ENCODE peak calls at places on chromosome 12, in six cellular contexts. B is EL, J is RKO, U is LoVo, I is NCI-H1105 treated with DMSO at 0.1 percent for 48 hours, O is uterus. E is an unnamed sample.

GRCh38 chr12:23757541-23757962 is 191.9 kb downstream of the SOX5 start:
- DNase-seq in B (no peak), J (no peak), U (no peak), I (peak), O (no peak), E (peak)

GRCh38 chr12:128810182-128811127 is 13.3 kb downstream of the SLC15A4 start:
- DNase-seq in B (no peak), J (no peak), U (no peak), I (no peak), O (no peak), E (no peak)

GRCh38 chr12:88854260-88854659 is 274.0 kb upstream of the KITLG start:
- DNase-seq in B (peak), J (no peak), U (peak), I (no peak), O (no peak), E (peak)

GRCh38 chr12:21459474-21459873 is 22.0 kb downstream of the PYROXD1 start:
- DNase-seq in B (no peak), J (no peak), U (no peak), I (no peak), O (no peak), E (no peak)

GRCh38 chr12:56160160-56160763 is 2.1 kb downstream of the MYL6 start:
- DNase-seq in B (peak), J (peak), U (no peak), I (no peak), O (no peak), E (peak)

GRCh38 chr12:122961551-122962329 is 4.5 kb downstream of the ABCB9 start:
- DNase-seq in B (no peak), J (no peak), U (no peak), I (peak), O (no peak), E (no peak)

GRCh38 chr12:115660211-115660805 is 617.2 kb downstream of the MED13L start:
- DNase-seq in B (peak), J (no peak), U (peak), I (no peak), O (peak), E (no peak)

GRCh38 chr12:29282452-29282851 is 98.5 kb downstream of the ERGIC2 start:
- DNase-seq in B (no peak), J (no peak), U (no peak), I (no peak), O (no peak), E (no peak)

GRCh38 chr12:92582466-92582865 is 120.3 kb upstream of the PLEKHG7 start:
- DNase-seq in B (no peak), J (no peak), U (no peak), I (peak), O (no peak), E (no peak)

GRCh38 chr12:104319918-104320626 is 16.5 kb downstream of the EID3 start:
- DNase-seq in B (no peak), J (no peak), U (no peak), I (no peak), O (no peak), E (no peak)

GRCh38 chr12:1726753-1727152 is 35.9 kb downstream of the ADIPOR2 start:
- DNase-seq in B (no peak), J (no peak), U (no peak), I (no peak), O (no peak), E (no peak)

GRCh38 chr12:47318963-47319362 is 239.2 kb upstream of the AMIGO2 start:
- DNase-seq in B (no peak), J (no peak), U (no peak), I (no peak), O (no peak), E (no peak)

GRCh38 chr12:32755654-32756475 is at the start of gene YARS2:
- DNase-seq in B (peak), J (peak), U (peak), I (peak), O (peak), E (peak)

GRCh38 chr12:133081408-133081806 is 684 bp downstream of the ZNF140 start:
- DNase-seq in B (peak), J (peak), U (no peak), I (no peak), O (peak), E (peak)

GRCh38 chr12:33265037-33265436 is 174.6 kb downstream of the SYT10 start:
- DNase-seq in B (no peak), J (no peak), U (no peak), I (no peak), O (no peak), E (no peak)

GRCh38 chr12:132066345-132066685 is 77.8 kb downstream of the DDX51 start:
- DNase-seq in B (no peak), J (no peak), U (no peak), I (no peak), O (no peak), E (no peak)